ENCODE peak calls at places on chromosomes 7 and 10, in six cellular contexts. U is CD8-positive, alpha-beta T cell; P is NCI-H1417; X is mesendoderm; Q is transverse colon; J is H7. E is an unnamed sample.
A peak's percentile ranks its signal among the peaks of the same experiment; 100 is the strongest.

GRCh38 chr7:17498230-17498629 is 199.8 kb downstream of the AHR start:
- DNase-seq in Q (no peak), P (no peak), J (no peak), U (no peak), X (no peak), E (no peak)

GRCh38 chr7:100803398-100804161 is 23.7 kb downstream of the EPHB4 start:
- DNase-seq in P (peak; percentile 89), U (no peak), J (peak; percentile 87), X (peak; percentile 83), Q (peak; percentile 82), E (peak; percentile 83)

GRCh38 chr7:155824195-155824915 is 12.1 kb upstream of the SHH start:
- DNase-seq in X (no peak), J (no peak), Q (peak; percentile 87), P (no peak), U (no peak), E (peak; percentile 80)

GRCh38 chr7:129721139-129721538 is 109.6 kb downstream of the NRF1 start:
- DNase-seq in X (no peak), J (no peak), P (peak; percentile 46), Q (no peak), U (no peak), E (no peak)

GRCh38 chr7:46357851-46358250 is 436.8 kb upstream of the IGFBP3 start:
- DNase-seq in J (no peak), P (no peak), U (no peak), Q (no peak), X (no peak), E (no peak)

GRCh38 chr10:8049874-8050560 is 4.5 kb upstream of the GATA3 start:
- DNase-seq in J (peak; percentile 85), Q (no peak), P (peak; percentile 50), X (peak; percentile 90), U (no peak), E (no peak)

GRCh38 chr7:108415821-108416536 is 40.3 kb downstream of the NRCAM start:
- DNase-seq in J (no peak), X (peak; percentile 37), P (peak; percentile 86), Q (no peak), U (no peak), E (no peak)

GRCh38 chr7:44162785-44163395 is 21.8 kb upstream of the MYL7 start:
- DNase-seq in J (no peak), X (peak; percentile 45), Q (no peak), P (no peak), U (no peak), E (no peak)

GRCh38 chr7:70674268-70675025 is 457.5 kb upstream of the GALNT17 start:
- DNase-seq in J (no peak), X (peak; percentile 63), P (peak; percentile 75), U (no peak), Q (no peak), E (no peak)

GRCh38 chr10:73591935-73592699 is 975 bp upstream of the USP54 start:
- DNase-seq in P (peak; percentile 25), U (no peak), Q (peak; percentile 87), J (peak; percentile 80), X (peak; percentile 98), E (peak; percentile 62)

GRCh38 chr7:93837245-93837644 is 53.3 kb downstream of the TFPI2 start:
- DNase-seq in P (no peak), J (no peak), Q (no peak), U (no peak), X (no peak), E (no peak)

GRCh38 chr10:47190301-47190700 is 109.7 kb upstream of the GDF10 start:
- DNase-seq in J (no peak), Q (no peak), U (no peak), P (peak; percentile 85), X (no peak), E (no peak)

GRCh38 chr10:1048349-1048731 is 579 bp downstream of the IDI1 start:
- DNase-seq in P (peak; percentile 71), X (no peak), U (peak; percentile 45), Q (peak; percentile 60), J (peak; percentile 45), E (no peak)